ENCODE peak calls at places on chromosomes 13 and 19, in seven cellular contexts. One of them, this sample, is unnamed.

GRCh38 chr19:33687761-33688656 is 66.3 kb downstream of the CHST8 start:
- DNase-seq in COR-L47: no peak
- DNase-seq in left cardiac atrium: no peak
- DNase-seq in activated CD4-positive, alpha-beta T cell treated with anti-CD3 and anti-CD28 coated beads for 1 hour: no peak
- DNase-seq in ELR: no peak
- DNase-seq in T1000: no peak
- DNase-seq in HAP-1: no peak
- DNase-seq in this sample: no peak

GRCh38 chr13:74715718-74716117 is 581.5 kb upstream of the KLF12 start:
- DNase-seq in COR-L47: no peak
- DNase-seq in HAP-1: no peak
- DNase-seq in left cardiac atrium: no peak
- DNase-seq in T1000: no peak
- DNase-seq in activated CD4-positive, alpha-beta T cell treated with anti-CD3 and anti-CD28 coated beads for 1 hour: no peak
- DNase-seq in ELR: peak
- DNase-seq in this sample: no peak

GRCh38 chr13:75443356-75443958 is 38.5 kb downstream of the TBC1D4 start:
- DNase-seq in ELR: no peak
- DNase-seq in T1000: no peak
- DNase-seq in left cardiac atrium: no peak
- DNase-seq in activated CD4-positive, alpha-beta T cell treated with anti-CD3 and anti-CD28 coated beads for 1 hour: no peak
- DNase-seq in HAP-1: no peak
- DNase-seq in COR-L47: no peak
- DNase-seq in this sample: no peak

GRCh38 chr13:41563501-41564001 is 106.2 kb downstream of the RGCC start:
- DNase-seq in COR-L47: no peak
- DNase-seq in left cardiac atrium: no peak
- DNase-seq in activated CD4-positive, alpha-beta T cell treated with anti-CD3 and anti-CD28 coated beads for 1 hour: no peak
- DNase-seq in ELR: peak
- DNase-seq in T1000: no peak
- DNase-seq in HAP-1: no peak
- DNase-seq in this sample: no peak

GRCh38 chr13:45196622-45197021 is 4.2 kb downstream of the KCTD4 start:
- DNase-seq in COR-L47: no peak
- DNase-seq in left cardiac atrium: no peak
- DNase-seq in ELR: peak
- DNase-seq in T1000: no peak
- DNase-seq in activated CD4-positive, alpha-beta T cell treated with anti-CD3 and anti-CD28 coated beads for 1 hour: no peak
- DNase-seq in HAP-1: no peak
- DNase-seq in this sample: no peak

GRCh38 chr13:106403280-106403679 is 132.2 kb downstream of the EFNB2 start:
- DNase-seq in T1000: no peak
- DNase-seq in HAP-1: no peak
- DNase-seq in ELR: no peak
- DNase-seq in left cardiac atrium: no peak
- DNase-seq in COR-L47: no peak
- DNase-seq in activated CD4-positive, alpha-beta T cell treated with anti-CD3 and anti-CD28 coated beads for 1 hour: no peak
- DNase-seq in this sample: no peak

GRCh38 chr13:28147489-28147888 is 9.1 kb downstream of the PAN3 start:
- DNase-seq in HAP-1: no peak
- DNase-seq in COR-L47: no peak
- DNase-seq in ELR: peak
- DNase-seq in activated CD4-positive, alpha-beta T cell treated with anti-CD3 and anti-CD28 coated beads for 1 hour: no peak
- DNase-seq in T1000: no peak
- DNase-seq in left cardiac atrium: no peak
- DNase-seq in this sample: no peak

GRCh38 chr13:22561581-22561980 is 619.2 kb upstream of the SGCG start:
- DNase-seq in T1000: no peak
- DNase-seq in COR-L47: peak
- DNase-seq in HAP-1: no peak
- DNase-seq in left cardiac atrium: no peak
- DNase-seq in ELR: no peak
- DNase-seq in activated CD4-positive, alpha-beta T cell treated with anti-CD3 and anti-CD28 coated beads for 1 hour: no peak
- DNase-seq in this sample: no peak

GRCh38 chr19:31976775-31977536 is 368.5 kb upstream of the ZNF507 start:
- DNase-seq in HAP-1: no peak
- DNase-seq in activated CD4-positive, alpha-beta T cell treated with anti-CD3 and anti-CD28 coated beads for 1 hour: no peak
- DNase-seq in T1000: no peak
- DNase-seq in ELR: no peak
- DNase-seq in left cardiac atrium: no peak
- DNase-seq in COR-L47: no peak
- DNase-seq in this sample: peak

GRCh38 chr19:29326849-29327840 is 114.2 kb upstream of the UQCRFS1 start:
- DNase-seq in activated CD4-positive, alpha-beta T cell treated with anti-CD3 and anti-CD28 coated beads for 1 hour: no peak
- DNase-seq in COR-L47: no peak
- DNase-seq in T1000: no peak
- DNase-seq in ELR: no peak
- DNase-seq in HAP-1: no peak
- DNase-seq in left cardiac atrium: no peak
- DNase-seq in this sample: peak